ENCODE peak calls at places on chromosomes 2 and 18, in ten cellular contexts. One of them, this sample, is unnamed.

GRCh38 chr18:77133920-77134496 is 1.4 kb upstream of the MBP start:
- DNase-seq in GM23338: no peak
- DNase-seq in fibroblast of lung: no peak
- DNase-seq in endodermal cell: peak; percentile 66
- DNase-seq in astrocyte: no peak
- DNase-seq in prostate gland: no peak
- DNase-seq in DND-41: peak; percentile 86
- DNase-seq in endothelial cell of umbilical vein: no peak
- DNase-seq in body of pancreas: peak; percentile 56
- DNase-seq in cardiac muscle cell: no peak
- DNase-seq in this sample: no peak

GRCh38 chr18:54904521-54904920 is 54.7 kb downstream of the CCDC68 start:
- DNase-seq in GM23338: no peak
- DNase-seq in fibroblast of lung: no peak
- DNase-seq in endodermal cell: no peak
- DNase-seq in astrocyte: no peak
- DNase-seq in prostate gland: no peak
- DNase-seq in DND-41: no peak
- DNase-seq in endothelial cell of umbilical vein: no peak
- DNase-seq in body of pancreas: no peak
- DNase-seq in cardiac muscle cell: no peak
- DNase-seq in this sample: no peak

GRCh38 chr2:137829251-137829650 is 135.0 kb upstream of the HNMT start:
- DNase-seq in GM23338: no peak
- DNase-seq in fibroblast of lung: no peak
- DNase-seq in endodermal cell: no peak
- DNase-seq in astrocyte: no peak
- DNase-seq in prostate gland: no peak
- DNase-seq in DND-41: no peak
- DNase-seq in endothelial cell of umbilical vein: no peak
- DNase-seq in body of pancreas: no peak
- DNase-seq in cardiac muscle cell: no peak
- DNase-seq in this sample: no peak

GRCh38 chr2:48567671-48568070 is 37.7 kb downstream of the STON1 start:
- DNase-seq in GM23338: no peak
- DNase-seq in fibroblast of lung: peak; percentile 64
- DNase-seq in endodermal cell: no peak
- DNase-seq in astrocyte: peak; percentile 53
- DNase-seq in prostate gland: no peak
- DNase-seq in DND-41: no peak
- DNase-seq in endothelial cell of umbilical vein: no peak
- DNase-seq in body of pancreas: no peak
- DNase-seq in cardiac muscle cell: no peak
- DNase-seq in this sample: no peak

GRCh38 chr2:62774555-62775366 is 69.2 kb downstream of the EHBP1 start:
- DNase-seq in GM23338: peak; percentile 70
- DNase-seq in fibroblast of lung: peak; percentile 70
- DNase-seq in endodermal cell: peak; percentile 44
- DNase-seq in astrocyte: peak; percentile 61
- DNase-seq in prostate gland: peak; percentile 29
- DNase-seq in DND-41: no peak
- DNase-seq in endothelial cell of umbilical vein: peak; percentile 62
- DNase-seq in body of pancreas: peak; percentile 33
- DNase-seq in cardiac muscle cell: peak; percentile 57
- DNase-seq in this sample: no peak

GRCh38 chr2:149330127-149331022 is at the start of gene LYPD6:
- DNase-seq in GM23338: peak; percentile 89
- DNase-seq in fibroblast of lung: peak; percentile 76
- DNase-seq in endodermal cell: peak; percentile 91
- DNase-seq in astrocyte: peak; percentile 56
- DNase-seq in prostate gland: peak; percentile 74
- DNase-seq in DND-41: no peak
- DNase-seq in endothelial cell of umbilical vein: peak; percentile 76
- DNase-seq in body of pancreas: peak; percentile 81
- DNase-seq in cardiac muscle cell: peak; percentile 95
- DNase-seq in this sample: peak; percentile 61

GRCh38 chr2:203869610-203870042 is 2.1 kb downstream of the CTLA4 start:
- DNase-seq in GM23338: no peak
- DNase-seq in fibroblast of lung: no peak
- DNase-seq in endodermal cell: no peak
- DNase-seq in astrocyte: no peak
- DNase-seq in prostate gland: no peak
- DNase-seq in DND-41: peak; percentile 15
- DNase-seq in endothelial cell of umbilical vein: no peak
- DNase-seq in body of pancreas: peak; percentile 4
- DNase-seq in cardiac muscle cell: no peak
- DNase-seq in this sample: no peak

GRCh38 chr2:218217366-218218309 is 649 bp downstream of the ARPC2 start:
- DNase-seq in GM23338: peak; percentile 68
- DNase-seq in fibroblast of lung: peak; percentile 25
- DNase-seq in endodermal cell: peak; percentile 73
- DNase-seq in astrocyte: no peak
- DNase-seq in prostate gland: peak; percentile 39
- DNase-seq in DND-41: peak; percentile 58
- DNase-seq in endothelial cell of umbilical vein: peak; percentile 45
- DNase-seq in body of pancreas: peak; percentile 62
- DNase-seq in cardiac muscle cell: peak; percentile 50
- DNase-seq in this sample: peak; percentile 76

GRCh38 chr2:101754613-101755012 is 57.1 kb downstream of the MAP4K4 start:
- DNase-seq in GM23338: no peak
- DNase-seq in fibroblast of lung: peak; percentile 79
- DNase-seq in endodermal cell: no peak
- DNase-seq in astrocyte: peak; percentile 76
- DNase-seq in prostate gland: peak; percentile 32
- DNase-seq in DND-41: no peak
- DNase-seq in endothelial cell of umbilical vein: no peak
- DNase-seq in body of pancreas: no peak
- DNase-seq in cardiac muscle cell: no peak
- DNase-seq in this sample: no peak

GRCh38 chr2:141942006-141942789 is 188.6 kb downstream of the LRP1B start:
- DNase-seq in GM23338: peak; percentile 36
- DNase-seq in fibroblast of lung: no peak
- DNase-seq in endodermal cell: no peak
- DNase-seq in astrocyte: no peak
- DNase-seq in prostate gland: no peak
- DNase-seq in DND-41: no peak
- DNase-seq in endothelial cell of umbilical vein: no peak
- DNase-seq in body of pancreas: no peak
- DNase-seq in cardiac muscle cell: no peak
- DNase-seq in this sample: no peak
- TF ChIP-seq CTCF in GM23338: peak; percentile 81
- TF ChIP-seq CTCF in fibroblast of lung: peak; percentile 47
- TF ChIP-seq CTCF in endodermal cell: peak; percentile 76
- TF ChIP-seq CTCF in astrocyte: peak; percentile 20
- TF ChIP-seq CTCF in prostate gland: no peak
- TF ChIP-seq CTCF in DND-41: peak; percentile 52
- TF ChIP-seq CTCF in endothelial cell of umbilical vein: no peak
- TF ChIP-seq CTCF in body of pancreas: no peak
- TF ChIP-seq CTCF in cardiac muscle cell: peak; percentile 9
- TF ChIP-seq CTCF in this sample: no peak

GRCh38 chr2:71547616-71548285 is 94.4 kb downstream of the DYSF start:
- DNase-seq in GM23338: no peak
- DNase-seq in fibroblast of lung: no peak
- DNase-seq in endodermal cell: no peak
- DNase-seq in astrocyte: no peak
- DNase-seq in prostate gland: no peak
- DNase-seq in DND-41: no peak
- DNase-seq in endothelial cell of umbilical vein: no peak
- DNase-seq in body of pancreas: no peak
- DNase-seq in cardiac muscle cell: no peak
- DNase-seq in this sample: no peak

GRCh38 chr2:71545572-71546274 is 92.4 kb downstream of the DYSF start:
- DNase-seq in GM23338: peak; percentile 87
- DNase-seq in fibroblast of lung: peak; percentile 54
- DNase-seq in endodermal cell: peak; percentile 90
- DNase-seq in astrocyte: peak; percentile 33
- DNase-seq in prostate gland: peak; percentile 56
- DNase-seq in DND-41: peak; percentile 48
- DNase-seq in endothelial cell of umbilical vein: peak; percentile 74
- DNase-seq in body of pancreas: peak; percentile 59
- DNase-seq in cardiac muscle cell: peak; percentile 75
- DNase-seq in this sample: no peak

GRCh38 chr2:71546777-71547281 is 93.5 kb downstream of the DYSF start:
- DNase-seq in GM23338: no peak
- DNase-seq in fibroblast of lung: no peak
- DNase-seq in endodermal cell: no peak
- DNase-seq in astrocyte: no peak
- DNase-seq in prostate gland: no peak
- DNase-seq in DND-41: no peak
- DNase-seq in endothelial cell of umbilical vein: no peak
- DNase-seq in body of pancreas: no peak
- DNase-seq in cardiac muscle cell: no peak
- DNase-seq in this sample: no peak

GRCh38 chr2:71546275-71546638 is 92.9 kb downstream of the DYSF start:
- DNase-seq in GM23338: no peak
- DNase-seq in fibroblast of lung: no peak
- DNase-seq in endodermal cell: no peak
- DNase-seq in astrocyte: no peak
- DNase-seq in prostate gland: no peak
- DNase-seq in DND-41: no peak
- DNase-seq in endothelial cell of umbilical vein: no peak
- DNase-seq in body of pancreas: no peak
- DNase-seq in cardiac muscle cell: no peak
- DNase-seq in this sample: no peak

DNA sequence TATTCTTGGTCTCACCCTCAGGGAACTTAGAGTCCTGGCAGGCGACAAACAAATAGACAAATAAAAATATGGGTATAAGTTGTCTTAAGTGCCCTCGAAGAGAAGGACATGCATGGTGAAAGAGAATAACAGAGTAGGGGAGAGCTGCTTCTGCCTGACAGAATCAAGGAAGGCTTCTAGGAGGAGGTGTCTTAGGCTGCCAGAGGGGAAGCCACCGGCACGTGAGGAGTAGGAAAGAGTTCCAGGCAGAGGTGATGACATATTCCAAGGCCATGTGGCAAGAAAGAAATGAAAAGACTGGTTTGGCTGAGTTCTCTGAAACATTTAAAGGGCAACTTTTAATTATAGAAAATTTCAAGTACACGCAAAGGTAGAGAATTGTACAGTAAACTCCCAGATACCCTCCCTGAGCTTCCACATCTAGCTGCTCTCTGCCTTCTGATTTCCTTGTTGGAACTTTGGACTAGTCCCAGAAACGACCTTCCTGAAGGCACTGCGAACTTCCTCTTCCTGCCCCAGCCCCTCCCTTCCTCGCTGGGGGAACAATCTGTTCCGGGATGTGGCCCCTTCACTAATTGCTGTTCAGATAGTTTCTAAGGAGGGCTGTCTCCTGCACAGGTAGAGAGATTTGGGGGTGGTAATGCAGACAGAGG is 91.7 kb downstream of the DYSF start:
- DNase-seq in GM23338: no peak
- DNase-seq in fibroblast of lung: no peak
- DNase-seq in endodermal cell: no peak
- DNase-seq in astrocyte: no peak
- DNase-seq in prostate gland: no peak
- DNase-seq in DND-41: no peak
- DNase-seq in endothelial cell of umbilical vein: peak; percentile 31
- DNase-seq in body of pancreas: peak; percentile 31
- DNase-seq in cardiac muscle cell: no peak
- DNase-seq in this sample: no peak
- H3K4me3 ChIP-seq in GM23338: no peak overlapping the region
- H3K4me3 ChIP-seq in fibroblast of lung: no peak overlapping the region
- H3K4me3 ChIP-seq in endodermal cell: no peak overlapping the region
- H3K4me3 ChIP-seq in astrocyte: no peak overlapping the region
- H3K4me3 ChIP-seq in prostate gland: no peak overlapping the region
- H3K4me3 ChIP-seq in DND-41: no peak overlapping the region
- H3K4me3 ChIP-seq in endothelial cell of umbilical vein: no peak overlapping the region
- H3K4me3 ChIP-seq in body of pancreas: no peak overlapping the region
- H3K4me3 ChIP-seq in cardiac muscle cell: no peak overlapping the region
- H3K4me3 ChIP-seq in this sample: no peak overlapping the region

DNA sequence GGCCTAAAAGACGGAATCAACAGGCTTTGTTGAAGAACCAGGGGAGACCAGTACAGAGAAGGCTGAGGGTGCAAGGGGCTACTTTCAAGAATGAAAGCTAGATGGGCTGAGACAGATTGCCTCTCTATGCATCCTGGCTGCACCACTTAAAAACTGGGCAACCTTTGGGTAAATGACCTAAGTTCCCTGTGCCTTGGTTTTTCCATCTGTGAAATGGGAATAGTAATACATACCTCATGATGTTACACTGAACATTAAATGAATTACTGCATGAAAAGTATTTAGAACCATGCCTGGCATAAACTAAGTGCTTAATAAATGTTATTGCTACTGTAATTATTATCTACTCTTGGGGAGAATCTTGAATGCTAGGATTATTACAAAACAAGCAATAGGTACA is 106.5 kb downstream of the PRKCE start:
- DNase-seq in GM23338: no peak
- DNase-seq in fibroblast of lung: no peak
- DNase-seq in endodermal cell: no peak
- DNase-seq in astrocyte: no peak
- DNase-seq in prostate gland: no peak
- DNase-seq in DND-41: no peak
- DNase-seq in endothelial cell of umbilical vein: no peak
- DNase-seq in body of pancreas: no peak
- DNase-seq in cardiac muscle cell: no peak
- DNase-seq in this sample: no peak
- H3K36me3 ChIP-seq in GM23338: no peaks in the 10 kb centered on the region
- H3K36me3 ChIP-seq in fibroblast of lung: no peaks in the 10 kb centered on the region
- H3K36me3 ChIP-seq in endodermal cell: no peaks in the 10 kb centered on the region
- H3K36me3 ChIP-seq in astrocyte: no peaks in the 10 kb centered on the region
- H3K36me3 ChIP-seq in prostate gland: no peaks in the 10 kb centered on the region
- H3K36me3 ChIP-seq in DND-41: no peaks in the 10 kb centered on the region
- H3K36me3 ChIP-seq in endothelial cell of umbilical vein: no peaks in the 10 kb centered on the region
- H3K36me3 ChIP-seq in body of pancreas: no peaks in the 10 kb centered on the region
- H3K36me3 ChIP-seq in cardiac muscle cell: no peaks in the 10 kb centered on the region
- H3K36me3 ChIP-seq in this sample: no peaks in the 10 kb centered on the region

GRCh38 chr2:100381240-100381639 is 36.2 kb downstream of the CHST10 start:
- DNase-seq in GM23338: peak; percentile 93
- DNase-seq in fibroblast of lung: peak; percentile 58
- DNase-seq in endodermal cell: peak; percentile 95
- DNase-seq in astrocyte: peak; percentile 33
- DNase-seq in prostate gland: peak; percentile 69
- DNase-seq in DND-41: peak; percentile 84
- DNase-seq in endothelial cell of umbilical vein: peak; percentile 81
- DNase-seq in body of pancreas: peak; percentile 85
- DNase-seq in cardiac muscle cell: peak; percentile 87
- DNase-seq in this sample: peak; percentile 26
- TF ChIP-seq CTCF in GM23338: peak; percentile 96
- TF ChIP-seq CTCF in fibroblast of lung: peak; percentile 96
- TF ChIP-seq CTCF in endodermal cell: peak; percentile 98
- TF ChIP-seq CTCF in astrocyte: peak; percentile 93
- TF ChIP-seq CTCF in prostate gland: peak; percentile 78
- TF ChIP-seq CTCF in DND-41: peak; percentile 95
- TF ChIP-seq CTCF in endothelial cell of umbilical vein: peak; percentile 81
- TF ChIP-seq CTCF in body of pancreas: peak; percentile 78
- TF ChIP-seq CTCF in cardiac muscle cell: peak; percentile 94
- TF ChIP-seq CTCF in this sample: peak; percentile 83

DNA sequence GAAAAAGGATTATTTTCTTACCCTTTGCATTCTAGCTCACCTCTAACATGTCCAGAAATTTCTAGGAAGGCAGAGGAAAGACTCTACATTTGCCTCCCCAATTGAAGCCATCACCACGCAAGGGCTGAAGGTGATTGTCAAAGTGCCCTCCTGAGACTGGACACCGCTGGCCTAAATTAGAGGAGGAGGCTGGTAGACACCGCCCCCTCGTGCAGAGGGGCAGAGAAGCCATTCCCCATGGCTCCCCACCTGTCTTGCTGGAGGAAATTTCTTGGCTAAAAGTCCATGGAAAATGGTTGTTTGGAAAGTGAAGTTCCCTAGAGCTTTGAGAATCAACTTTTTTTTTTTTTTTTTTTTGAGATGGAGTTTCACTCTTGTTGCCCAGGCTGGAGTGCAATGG is 31.3 kb upstream of the CREB1 start:
- DNase-seq in GM23338: no peak
- DNase-seq in fibroblast of lung: no peak
- DNase-seq in endodermal cell: peak; percentile 55
- DNase-seq in astrocyte: no peak
- DNase-seq in prostate gland: no peak
- DNase-seq in DND-41: no peak
- DNase-seq in endothelial cell of umbilical vein: no peak
- DNase-seq in body of pancreas: no peak
- DNase-seq in cardiac muscle cell: peak; percentile 28
- DNase-seq in this sample: no peak
- H3K4me3 ChIP-seq in GM23338: no peak overlapping the region
- H3K4me3 ChIP-seq in fibroblast of lung: no peak overlapping the region
- H3K4me3 ChIP-seq in endodermal cell: no peak overlapping the region
- H3K4me3 ChIP-seq in astrocyte: no peak overlapping the region
- H3K4me3 ChIP-seq in prostate gland: no peak overlapping the region
- H3K4me3 ChIP-seq in DND-41: no peak overlapping the region
- H3K4me3 ChIP-seq in endothelial cell of umbilical vein: no peak overlapping the region
- H3K4me3 ChIP-seq in body of pancreas: no peak overlapping the region
- H3K4me3 ChIP-seq in cardiac muscle cell: no peak overlapping the region
- H3K4me3 ChIP-seq in this sample: no peak overlapping the region

This sample was measured in GM06990.